ENCODE peak calls at places on chromosomes 11 and 22, in nine cellular contexts. F is activated T-helper 1 cell treated with anti-CD3 and anti-CD28 coated beads, Interleukin-12 subunit alpha, Interleukin-12 subunit beta, Interleukin-2, Interleukin-4 antibody, amounts not matched to agents 30 ng/mL and 10 ng/mL and 1 ng/mL, durations not matched to agents 14 hours and 24 hours and 36 hours; O is MV-4-11; S is NCI-H1092 treated with DMSO at 0.1 percent for 48 hours; Z is activated naive CD4-positive, alpha-beta T cell treated with Interleukin-2 at 50 U/mL for 16 hours; V is NCI-H2029; H is amygdala; P is body of pancreas; C is activated B cell treated with CpG ODN at 0.5 μM for 24 hours. B is an unnamed sample.

GRCh38 chr22:50303848-50304527 is 3.5 kb downstream of the PLXNB2 start:
- DNase-seq in F (no peak), O (peak), S (no peak), Z (no peak), V (no peak), H (no peak), P (peak), C (no peak), B (peak)

GRCh38 chr11:96241351-96241841 is 101.6 kb downstream of the MAML2 start:
- DNase-seq in F (no peak), O (peak), S (no peak), Z (no peak), V (no peak), H (no peak), P (peak), C (no peak), B (no peak)

GRCh38 chr11:109439684-109440083 is 17.7 kb downstream of the C11orf87 start:
- DNase-seq in F (no peak), O (no peak), S (no peak), Z (no peak), V (no peak), H (no peak), P (no peak), C (no peak), B (no peak)

GRCh38 chr11:36455658-36456111 is 54.4 kb downstream of the TRAF6 start:
- DNase-seq in F (no peak), O (peak), S (peak), Z (no peak), V (peak), H (no peak), P (peak), C (no peak), B (no peak)

GRCh38 chr11:17267576-17267975 is 9.0 kb upstream of the NUCB2 start:
- DNase-seq in F (no peak), O (peak), S (no peak), Z (no peak), V (no peak), H (no peak), P (no peak), C (no peak), B (no peak)

GRCh38 chr22:17717708-17718107 is 56.6 kb downstream of the BID start:
- DNase-seq in F (no peak), O (no peak), S (no peak), Z (no peak), V (no peak), H (no peak), P (no peak), C (no peak), B (no peak)

GRCh38 chr11:93028959-93029536 is 59.6 kb downstream of the MTNR1B start:
- DNase-seq in F (no peak), O (no peak), S (no peak), Z (no peak), V (no peak), H (no peak), P (no peak), C (no peak), B (peak)

GRCh38 chr11:2678396-2678795 is 21.4 kb downstream of the KCNQ1OT1 start:
- DNase-seq in F (no peak), O (no peak), S (no peak), Z (no peak), V (no peak), H (no peak), P (no peak), C (no peak), B (no peak)

GRCh38 chr11:120219935-120220746 is 9.3 kb downstream of the OAF start:
- DNase-seq in F (no peak), O (peak), S (no peak), Z (no peak), V (no peak), H (no peak), P (no peak), C (no peak), B (no peak)

GRCh38 chr11:124793466-124794278 is 6.5 kb downstream of the MSANTD2 start:
- DNase-seq in F (peak), O (peak), S (peak), Z (no peak), V (peak), H (no peak), P (peak), C (no peak), B (peak)

B was measured in OCI-M1.